ENCODE peak calls at places on chromosome 2, in five cellular contexts. S, O, A, H and I are unnamed samples.

GRCh38 chr2:223626713-223627112 is 24.6 kb upstream of the SCG2 start:
- DNase-seq in H (peak), S (peak), O (no peak), A (peak), I (no peak)

GRCh38 chr2:29518988-29519925 is 402.1 kb downstream of the ALK start:
- DNase-seq in H (peak), A (peak), S (no peak), O (no peak), I (no peak)

GRCh38 chr2:451495-451894 is 163.6 kb upstream of the ALKAL2 start:
- DNase-seq in O (no peak), S (no peak), H (no peak), A (no peak), I (no peak)

GRCh38 chr2:70566464-70566863 is 12.8 kb upstream of the TGFA start:
- DNase-seq in H (no peak), S (no peak), A (no peak), O (no peak), I (no peak)

GRCh38 chr2:218981390-218982311 is 3.3 kb downstream of the FEV start:
- DNase-seq in H (peak), S (no peak), A (no peak), O (peak), I (no peak)

GRCh38 chr2:204072443-204073324 is 136.1 kb downstream of the ICOS start:
- DNase-seq in S (peak), O (peak), A (peak), H (peak), I (no peak)

GRCh38 chr2:51028829-51029228 is 3.1 kb downstream of the NRXN1 start:
- DNase-seq in A (no peak), O (no peak), H (peak), S (no peak), I (no peak)

GRCh38 chr2:209556354-209556961 is 132.6 kb downstream of the MAP2 start:
- DNase-seq in S (no peak), A (peak), H (peak), O (no peak), I (no peak)

GRCh38 chr2:179336782-179337534 is 72.3 kb upstream of the SESTD1 start:
- DNase-seq in H (peak), S (no peak), A (peak), O (no peak), I (no peak)

GRCh38 chr2:65465124-65465523 is 32.7 kb upstream of the SPRED2 start:
- DNase-seq in S (no peak), O (no peak), H (peak), A (peak), I (no peak)

GRCh38 chr2:215577356-215577755 is 141.5 kb upstream of the FN1 start:
- DNase-seq in H (peak), O (no peak), A (no peak), S (no peak), I (no peak)

GRCh38 chr2:74496997-74497776 is 2.2 kb downstream of the LBX2 start:
- DNase-seq in O (no peak), S (no peak), A (no peak), H (no peak), I (no peak)
- H3K4me3 ChIP-seq in O (no peak), S (peak), A (no peak), H (peak), I (peak)

GRCh38 chr2:120576509-120577474 is 158.9 kb upstream of the GLI2 start:
- DNase-seq in H (peak), S (no peak), O (no peak), A (peak), I (no peak)
- H3K4me3 ChIP-seq in H (peak), S (no peak), O (no peak), A (peak), I (peak)

DNA sequence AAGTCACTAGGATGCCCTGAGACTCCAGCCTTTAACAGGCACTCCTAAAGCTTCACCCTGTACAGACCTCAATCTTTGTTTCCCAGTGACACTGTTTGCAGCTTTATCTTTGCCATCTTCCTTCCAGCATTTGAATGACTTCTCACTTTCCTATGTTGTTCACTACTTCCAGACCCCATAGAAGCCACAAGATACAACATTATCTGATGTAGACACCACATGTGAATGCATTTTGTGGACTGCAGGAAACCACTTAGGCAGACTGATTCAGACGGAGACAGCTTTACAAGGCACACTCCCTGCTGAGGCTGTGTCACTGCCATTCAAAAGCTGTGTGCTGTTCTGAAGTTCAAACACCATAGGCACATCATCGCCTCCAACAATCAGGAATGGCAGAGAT is 67.3 kb upstream of the SPATS2L start:
- DNase-seq in A (peak), O (no peak), S (peak), H (peak), I (no peak)
- H3K4me3 ChIP-seq in A (no peak), O (no peak), S (no peak), H (no peak), I (no peak)

GRCh38 chr2:8380026-8380425 is 301.8 kb upstream of the ID2 start:
- DNase-seq in H (no peak), A (no peak), S (no peak), O (no peak), I (no peak)

GRCh38 chr2:8378016-8378810 is 303.6 kb upstream of the ID2 start:
- DNase-seq in H (no peak), S (no peak), O (no peak), A (no peak), I (no peak)

GRCh38 chr2:8382485-8382884 is 299.4 kb upstream of the ID2 start:
- DNase-seq in A (no peak), S (no peak), H (no peak), O (no peak), I (no peak)

GRCh38 chr2:8379134-8379533 is 302.7 kb upstream of the ID2 start:
- DNase-seq in O (no peak), A (no peak), H (no peak), S (no peak), I (no peak)

GRCh38 chr2:8380573-8380972 is 301.3 kb upstream of the ID2 start:
- DNase-seq in S (no peak), O (no peak), H (no peak), A (no peak), I (no peak)
- H3K4me3 ChIP-seq in S (no peak), O (no peak), H (no peak), A (no peak), I (no peak)

DNA sequence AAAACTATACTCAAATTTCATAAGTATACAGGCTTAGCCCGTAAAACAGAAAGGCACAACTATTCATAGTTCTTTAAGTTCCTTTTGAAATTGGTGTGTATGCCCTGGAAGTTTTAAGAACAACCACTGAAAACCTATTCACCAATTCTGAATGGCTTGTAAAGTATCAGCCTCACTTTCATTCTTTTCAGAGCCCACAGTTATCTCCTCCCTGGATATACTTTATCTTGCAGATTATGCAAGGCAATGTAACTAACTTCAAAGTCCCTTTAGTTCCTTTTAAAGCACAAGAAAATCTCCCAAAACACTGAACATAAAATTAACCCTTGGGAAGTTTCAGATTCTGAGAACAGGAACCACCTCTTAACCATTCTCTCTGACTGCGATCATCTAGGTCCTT is 1.1 kb downstream of the STRN start:
- DNase-seq in O (no peak), A (no peak), H (peak), S (no peak), I (no peak)
- H3K4me3 ChIP-seq in O (peak), A (peak), H (peak), S (peak), I (peak)